ENCODE peak calls at places on chromosomes 6 and 20, in four cellular contexts. One of them, this sample, is unnamed.

GRCh38 chr20:44034451-44034850 is 119.8 kb downstream of the TOX2 start:
- DNase-seq in AG09319: no peak
- DNase-seq in AG04449: no peak
- DNase-seq in GM12892: no peak
- DNase-seq in this sample: no peak

GRCh38 chr6:154071711-154072110 is 32.7 kb downstream of the OPRM1 start:
- DNase-seq in GM12892: no peak
- DNase-seq in AG04449: no peak
- DNase-seq in AG09319: no peak
- DNase-seq in this sample: no peak

GRCh38 chr6:84560431-84561375 is 203.7 kb downstream of the TBX18 start:
- DNase-seq in AG09319: no peak
- DNase-seq in GM12892: no peak
- DNase-seq in AG04449: no peak
- DNase-seq in this sample: no peak

GRCh38 chr6:150528648-150529285 is 70.9 kb upstream of the PLEKHG1 start:
- DNase-seq in AG04449: no peak
- DNase-seq in GM12892: no peak
- DNase-seq in AG09319: no peak
- DNase-seq in this sample: no peak

GRCh38 chr6:124131779-124132178 is 328.1 kb downstream of the NKAIN2 start:
- DNase-seq in AG04449: no peak
- DNase-seq in AG09319: no peak
- DNase-seq in GM12892: no peak
- DNase-seq in this sample: no peak

GRCh38 chr6:115675443-115675842 is 385.2 kb downstream of the FRK start:
- DNase-seq in GM12892: no peak
- DNase-seq in AG04449: no peak
- DNase-seq in AG09319: no peak
- DNase-seq in this sample: no peak

GRCh38 chr6:31836676-31837611 is 9.4 kb downstream of the HSPA1B start:
- DNase-seq in AG04449: no peak
- DNase-seq in GM12892: no peak
- DNase-seq in AG09319: no peak
- DNase-seq in this sample: no peak

GRCh38 chr6:146931214-146931613 is 273.0 kb upstream of the STXBP5 start:
- DNase-seq in AG04449: no peak
- DNase-seq in GM12892: no peak
- DNase-seq in AG09319: no peak
- DNase-seq in this sample: no peak

GRCh38 chr20:8132632-8133587 is 844 bp downstream of the PLCB1 start:
- DNase-seq in AG04449: no peak
- DNase-seq in AG09319: no peak
- DNase-seq in GM12892: no peak
- DNase-seq in this sample: no peak

GRCh38 chr6:1077822-1078221 is 234.1 kb upstream of the FOXQ1 start:
- DNase-seq in GM12892: no peak
- DNase-seq in AG09319: no peak
- DNase-seq in AG04449: no peak
- DNase-seq in this sample: no peak

GRCh38 chr6:111997078-111997862 is 56.6 kb upstream of the CCN6 start:
- DNase-seq in AG04449: no peak
- DNase-seq in GM12892: peak
- DNase-seq in AG09319: peak
- DNase-seq in this sample: peak

GRCh38 chr6:4281341-4282293 is 146.2 kb upstream of the ECI2 start:
- DNase-seq in AG04449: no peak
- DNase-seq in GM12892: peak
- DNase-seq in AG09319: no peak
- DNase-seq in this sample: no peak

GRCh38 chr6:37283786-37284185 is 25.8 kb upstream of the TMEM217 start:
- DNase-seq in AG09319: peak
- DNase-seq in GM12892: no peak
- DNase-seq in AG04449: no peak
- DNase-seq in this sample: no peak

GRCh38 chr20:63972312-63973159 is 2.8 kb upstream of the ZNF512B start:
- DNase-seq in AG04449: no peak
- DNase-seq in AG09319: no peak
- DNase-seq in GM12892: no peak
- DNase-seq in this sample: no peak

GRCh38 chr6:122903266-122903915 is 92.6 kb upstream of the CLVS2 start:
- DNase-seq in AG04449: no peak
- DNase-seq in GM12892: no peak
- DNase-seq in AG09319: no peak
- DNase-seq in this sample: no peak

GRCh38 chr6:83260577-83260976 is 67.4 kb downstream of the RWDD2A start:
- DNase-seq in AG04449: no peak
- DNase-seq in GM12892: no peak
- DNase-seq in AG09319: no peak
- DNase-seq in this sample: no peak

GRCh38 chr6:149065658-149066556 is 251.6 kb upstream of the TAB2 start:
- DNase-seq in AG04449: no peak
- DNase-seq in GM12892: no peak
- DNase-seq in AG09319: no peak
- DNase-seq in this sample: no peak

GRCh38 chr6:39309942-39310531 is 4.2 kb downstream of the KCNK17 start:
- DNase-seq in AG09319: peak
- DNase-seq in GM12892: peak
- DNase-seq in AG04449: peak
- DNase-seq in this sample: peak

GRCh38 chr6:89310929-89311328 is 4.2 kb downstream of the GABRR2 start:
- DNase-seq in AG04449: no peak
- DNase-seq in GM12892: no peak
- DNase-seq in AG09319: no peak
- DNase-seq in this sample: peak

GRCh38 chr6:20879526-20879925 is 345.3 kb downstream of the CDKAL1 start:
- DNase-seq in AG09319: no peak
- DNase-seq in AG04449: no peak
- DNase-seq in GM12892: no peak
- DNase-seq in this sample: no peak

GRCh38 chr6:136790411-136791295 is 1.6 kb downstream of the MAP3K5 start:
- DNase-seq in AG09319: no peak
- DNase-seq in GM12892: no peak
- DNase-seq in AG04449: no peak
- DNase-seq in this sample: no peak

GRCh38 chr6:169979873-169980440 is 228.5 kb downstream of the ERMARD start:
- DNase-seq in AG04449: no peak
- DNase-seq in AG09319: no peak
- DNase-seq in GM12892: no peak
- DNase-seq in this sample: no peak